ENCODE peak calls at places on chromosomes 13 and 19, in eight cellular contexts. H, E, O, V, P, I, Y and S are unnamed samples.
A peak's percentile ranks its signal among the peaks of the same experiment; 100 is the strongest.

GRCh38 chr19:7391218-7391670 is 42.5 kb downstream of the ARHGEF18 start:
- DNase-seq in H (no peak), E (peak; percentile 89), O (no peak), V (no peak), P (no peak), I (peak; percentile 90), Y (no peak), S (no peak)

GRCh38 chr13:23381877-23382276 is 51.6 kb downstream of the SACS start:
- DNase-seq in H (no peak), E (no peak), O (no peak), V (no peak), P (no peak), I (no peak), Y (no peak), S (no peak)

GRCh38 chr19:919157-920050 is 2.3 kb downstream of the KISS1R start:
- DNase-seq in H (peak; percentile 39), E (no peak), O (no peak), V (no peak), P (no peak), I (no peak), Y (no peak), S (no peak)

GRCh38 chr13:81171065-81171647 is 830.2 kb upstream of the SPRY2 start:
- DNase-seq in H (peak; percentile 21), E (peak; percentile 15), O (no peak), V (no peak), P (no peak), I (peak; percentile 36), Y (no peak), S (no peak)

GRCh38 chr19:12756150-12756883 is 4.7 kb downstream of the BEST2 start:
- DNase-seq in H (no peak), E (no peak), O (no peak), V (no peak), P (no peak), I (no peak), Y (no peak), S (no peak)

GRCh38 chr13:29266261-29266660 is 329.2 kb downstream of the SLC7A1 start:
- DNase-seq in H (no peak), E (no peak), O (no peak), V (no peak), P (no peak), I (no peak), Y (no peak), S (no peak)

GRCh38 chr19:29292146-29292545 is 79.2 kb upstream of the UQCRFS1 start:
- DNase-seq in H (no peak), E (no peak), O (no peak), V (no peak), P (no peak), I (no peak), Y (no peak), S (no peak)

GRCh38 chr13:97125810-97126738 is 96.1 kb upstream of the MBNL2 start:
- DNase-seq in H (no peak), E (peak; percentile 75), O (no peak), V (no peak), P (peak; percentile 23), I (peak; percentile 49), Y (no peak), S (no peak)

GRCh38 chr19:48461982-48462655 is 6.7 kb downstream of the KCNJ14 start:
- DNase-seq in H (no peak), E (no peak), O (no peak), V (no peak), P (no peak), I (no peak), Y (no peak), S (no peak)

GRCh38 chr13:113555141-113555540 is 29.4 kb upstream of the TFDP1 start:
- DNase-seq in H (no peak), E (no peak), O (no peak), V (no peak), P (no peak), I (no peak), Y (no peak), S (no peak)

GRCh38 chr13:88136098-88136790 is 465.1 kb downstream of the SLITRK5 start:
- DNase-seq in H (no peak), E (no peak), O (no peak), V (no peak), P (no peak), I (no peak), Y (no peak), S (no peak)

GRCh38 chr19:20325151-20325550 is 158.1 kb downstream of the ZNF486 start:
- DNase-seq in H (no peak), E (no peak), O (no peak), V (no peak), P (no peak), I (no peak), Y (no peak), S (no peak)

DNA sequence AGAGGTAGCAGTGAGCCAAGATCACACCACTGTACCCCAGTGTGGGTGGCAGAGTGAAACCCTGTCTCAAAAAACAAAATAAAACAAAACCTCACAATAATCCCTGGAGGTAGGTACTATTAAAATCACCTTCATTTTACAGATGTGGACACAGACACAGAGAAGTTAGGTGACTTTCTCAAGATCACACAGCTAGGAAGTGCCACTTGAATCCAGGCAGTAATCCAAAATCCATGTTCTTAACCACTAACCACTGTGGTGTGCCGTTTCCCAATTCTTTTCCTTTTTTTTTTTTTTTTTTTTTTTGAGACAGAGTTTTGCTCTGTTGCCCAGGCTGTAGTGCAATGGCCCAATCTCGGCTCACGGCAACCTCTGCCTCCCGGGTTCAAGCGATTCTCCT is 9.0 kb downstream of the PPP1R14A start:
- DNase-seq in H (no peak), E (peak; percentile 28), O (no peak), V (no peak), P (no peak), I (peak; percentile 59), Y (no peak), S (no peak)
- TF ChIP-seq CTCF in H (no peak), E (no peak), O (no peak), V (no peak), P (no peak), I (no peak), Y (no peak), S (no peak)

DNA sequence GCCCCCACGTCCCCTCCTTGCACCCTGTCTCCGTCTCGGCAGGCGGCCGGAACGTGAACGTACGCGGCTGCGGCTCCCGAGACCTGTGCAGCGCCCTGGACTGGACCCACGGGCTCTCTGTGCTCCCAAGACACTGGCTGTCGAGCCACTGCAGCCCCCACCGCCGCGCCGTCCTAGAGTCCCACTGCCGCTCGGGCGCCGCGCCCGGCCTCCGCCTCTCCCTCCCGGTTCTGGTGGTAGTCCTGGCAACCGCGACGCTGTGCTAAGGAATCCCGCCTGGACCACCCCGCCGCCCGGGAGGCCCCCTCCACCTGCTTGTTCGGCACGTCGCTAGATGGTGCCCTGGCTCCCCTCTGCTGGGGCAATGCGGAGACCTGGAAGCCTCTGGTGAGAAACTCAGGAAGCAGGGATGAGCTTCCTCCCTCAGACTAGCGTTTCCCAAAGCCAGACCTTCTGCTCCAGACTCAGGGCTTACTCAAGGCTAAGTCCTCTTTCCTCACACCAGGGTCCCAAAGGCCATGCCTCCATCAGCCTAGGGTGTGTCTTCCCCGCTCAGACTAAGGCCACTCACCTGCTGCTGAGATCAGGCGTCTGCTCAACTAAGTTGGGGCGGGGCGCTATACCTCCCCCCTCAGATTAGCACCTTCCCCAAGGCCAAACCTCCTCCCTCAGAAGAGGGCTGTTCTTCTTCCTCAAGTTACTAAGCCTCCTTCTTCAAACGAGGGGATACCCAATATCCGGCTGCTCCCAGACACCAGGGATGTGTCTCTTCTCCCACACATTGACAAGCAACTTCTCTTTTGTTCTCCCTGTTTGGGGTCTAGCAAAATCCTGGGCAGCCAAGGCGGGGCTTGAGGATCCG is 16.1 kb upstream of the IRGC start:
- DNase-seq in H (peak; percentile 48), E (peak; percentile 40), O (peak; percentile 27), V (peak; percentile 17), P (peak; percentile 23), I (peak; percentile 40), Y (no peak), S (no peak)
- H3K4me3 ChIP-seq in H (no peak overlapping the region), E (no peak overlapping the region), O (peak overlapping the region; percentile 11), V (peak overlapping the region; percentile 42), P (peak overlapping the region; percentile 57), I (peak overlapping the region; percentile 22), Y (peak overlapping the region; percentile 45), S (peak overlapping the region; percentile 30)

DNA sequence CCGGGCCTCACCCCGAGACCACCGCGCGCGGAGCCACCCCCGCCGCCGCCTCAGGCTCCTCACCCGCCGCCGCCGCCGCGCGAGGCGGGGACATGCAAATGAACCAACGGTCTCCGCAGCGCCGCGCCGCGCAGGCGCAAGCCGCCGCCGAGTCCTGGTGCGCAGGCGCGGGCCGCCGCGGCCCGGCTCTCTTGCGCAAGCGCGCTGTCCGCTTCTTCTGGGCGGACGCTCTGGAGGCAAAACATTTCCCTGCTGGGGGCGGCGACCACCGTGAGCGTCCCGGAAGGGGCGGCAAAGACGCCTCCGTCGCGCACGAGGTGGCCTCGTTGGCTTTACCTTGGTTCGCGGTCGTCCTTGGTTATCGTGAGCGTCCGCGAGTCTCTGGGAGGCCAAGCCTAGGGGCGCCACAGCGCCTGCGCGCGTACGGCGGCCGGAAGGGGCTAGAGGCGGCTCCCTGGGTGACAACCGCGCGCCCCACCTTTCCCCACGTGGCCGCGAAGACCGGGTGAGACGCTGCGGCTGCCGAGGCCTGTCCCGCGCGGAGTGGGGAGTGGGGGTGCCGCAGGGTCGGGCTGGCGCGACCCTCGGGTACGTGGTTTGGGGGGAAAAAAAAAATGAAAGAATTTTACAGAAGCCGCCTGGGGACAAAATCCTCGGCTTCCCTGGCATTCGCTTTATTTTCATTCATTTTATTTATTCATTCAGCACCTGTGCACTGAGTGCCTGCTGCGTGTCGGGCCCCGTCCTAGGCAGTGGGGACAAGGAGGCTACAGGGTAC is at the start of the genes ARMC6 and SUGP2:
- DNase-seq in H (peak; percentile 93), E (peak; percentile 79), O (peak; percentile 66), V (peak; percentile 79), P (peak; percentile 84), I (peak; percentile 88), Y (peak; percentile 46), S (peak; percentile 9)
- TF ChIP-seq CTCF in H (no peak), E (no peak), O (no peak), V (peak; percentile 55), P (peak; percentile 42), I (no peak), Y (peak; percentile 49), S (no peak)

GRCh38 chr13:110129539-110130186 is 177.3 kb downstream of the COL4A1 start:
- DNase-seq in H (no peak), E (no peak), O (no peak), V (no peak), P (no peak), I (no peak), Y (no peak), S (no peak)

GRCh38 chr13:110130431-110130830 is 176.5 kb downstream of the COL4A1 start:
- DNase-seq in H (no peak), E (no peak), O (no peak), V (no peak), P (no peak), I (no peak), Y (no peak), S (no peak)

GRCh38 chr13:110128546-110128945 is 178.4 kb downstream of the COL4A1 start:
- DNase-seq in H (no peak), E (no peak), O (no peak), V (no peak), P (no peak), I (peak; percentile 31), Y (no peak), S (no peak)

GRCh38 chr13:110127986-110128511 is 178.9 kb downstream of the COL4A1 start:
- DNase-seq in H (no peak), E (no peak), O (no peak), V (no peak), P (no peak), I (peak; percentile 64), Y (no peak), S (no peak)

DNA sequence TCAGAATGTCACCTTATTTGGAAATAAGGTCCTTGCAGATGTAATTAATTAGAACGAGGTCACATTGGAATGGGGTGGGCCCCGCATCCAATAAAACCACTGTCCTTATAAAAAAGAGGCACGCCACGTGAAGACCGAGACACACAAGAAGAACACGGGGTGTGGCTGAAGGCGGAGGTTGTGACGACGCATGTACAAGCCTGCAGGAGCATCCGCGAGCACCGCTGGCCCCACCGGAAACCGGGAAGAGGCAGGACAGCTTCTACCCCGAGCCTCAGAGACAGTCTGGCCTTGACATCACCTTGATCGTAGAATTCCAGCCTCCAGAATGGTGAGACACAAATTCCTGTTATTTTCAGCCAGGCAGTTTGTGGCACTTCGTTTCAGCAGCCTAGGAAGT is 177.9 kb downstream of the COL4A1 start:
- DNase-seq in H (no peak), E (no peak), O (no peak), V (no peak), P (no peak), I (no peak), Y (no peak), S (no peak)
- H3K4me3 ChIP-seq in H (no peak overlapping the region), E (no peak overlapping the region), O (no peak overlapping the region), V (no peak overlapping the region), P (peak overlapping the region; percentile 5), I (no peak overlapping the region), Y (no peak overlapping the region), S (no peak overlapping the region)